ENCODE peak calls at places on chromosome 6, in nine cellular contexts. One of them, this sample, is unnamed.

GRCh38 chr6:163394659-163395058 is 19.9 kb upstream of the QKI start:
- DNase-seq in transverse colon: no peak
- DNase-seq in K562: no peak
- DNase-seq in HepG2: no peak
- DNase-seq in A549: no peak
- DNase-seq in sigmoid colon: no peak
- DNase-seq in GM12878: no peak
- DNase-seq in stomach: no peak
- DNase-seq in ovary: no peak
- DNase-seq in this sample: no peak

GRCh38 chr6:63597142-63598000 is 25.1 kb downstream of the LOC128125822 start:
- DNase-seq in transverse colon: no peak
- DNase-seq in K562: no peak
- DNase-seq in HepG2: no peak
- DNase-seq in A549: no peak
- DNase-seq in sigmoid colon: no peak
- DNase-seq in GM12878: no peak
- DNase-seq in stomach: no peak
- DNase-seq in ovary: no peak
- DNase-seq in this sample: no peak

GRCh38 chr6:132819405-132820145 is 5.2 kb downstream of the RPS12 start:
- DNase-seq in transverse colon: no peak
- DNase-seq in K562: peak
- DNase-seq in HepG2: peak
- DNase-seq in A549: no peak
- DNase-seq in sigmoid colon: no peak
- DNase-seq in GM12878: no peak
- DNase-seq in stomach: no peak
- DNase-seq in ovary: no peak
- DNase-seq in this sample: no peak

GRCh38 chr6:93294879-93295278 is 124.5 kb downstream of the EPHA7 start:
- DNase-seq in transverse colon: no peak
- DNase-seq in K562: no peak
- DNase-seq in HepG2: no peak
- DNase-seq in A549: no peak
- DNase-seq in sigmoid colon: no peak
- DNase-seq in GM12878: no peak
- DNase-seq in stomach: no peak
- DNase-seq in ovary: no peak
- DNase-seq in this sample: no peak

GRCh38 chr6:143157146-143157545 is 96.5 kb downstream of the AIG1 start:
- DNase-seq in transverse colon: no peak
- DNase-seq in K562: no peak
- DNase-seq in HepG2: no peak
- DNase-seq in A549: no peak
- DNase-seq in sigmoid colon: no peak
- DNase-seq in GM12878: no peak
- DNase-seq in stomach: no peak
- DNase-seq in ovary: no peak
- DNase-seq in this sample: no peak

GRCh38 chr6:112739766-112740165 is 392.6 kb downstream of the RFPL4B start:
- DNase-seq in transverse colon: no peak
- DNase-seq in K562: no peak
- DNase-seq in HepG2: no peak
- DNase-seq in A549: no peak
- DNase-seq in sigmoid colon: no peak
- DNase-seq in GM12878: no peak
- DNase-seq in stomach: no peak
- DNase-seq in ovary: no peak
- DNase-seq in this sample: no peak

GRCh38 chr6:71707059-71707458 is 179.3 kb upstream of the RIMS1 start:
- DNase-seq in transverse colon: no peak
- DNase-seq in K562: no peak
- DNase-seq in HepG2: no peak
- DNase-seq in A549: no peak
- DNase-seq in sigmoid colon: no peak
- DNase-seq in GM12878: no peak
- DNase-seq in stomach: no peak
- DNase-seq in ovary: no peak
- DNase-seq in this sample: no peak

GRCh38 chr6:44272999-44273566 is 2.8 kb downstream of the TMEM151B start:
- DNase-seq in transverse colon: no peak
- DNase-seq in K562: no peak
- DNase-seq in HepG2: no peak
- DNase-seq in A549: no peak
- DNase-seq in sigmoid colon: no peak
- DNase-seq in GM12878: no peak
- DNase-seq in stomach: no peak
- DNase-seq in ovary: no peak
- DNase-seq in this sample: no peak

GRCh38 chr6:6788394-6789020 is 200.0 kb downstream of the LY86 start:
- DNase-seq in transverse colon: peak
- DNase-seq in K562: peak
- DNase-seq in HepG2: no peak
- DNase-seq in A549: peak
- DNase-seq in sigmoid colon: no peak
- DNase-seq in GM12878: no peak
- DNase-seq in stomach: peak
- DNase-seq in ovary: no peak
- DNase-seq in this sample: no peak

GRCh38 chr6:135603249-135603648 is 105.7 kb upstream of the AHI1 start:
- DNase-seq in transverse colon: no peak
- DNase-seq in K562: no peak
- DNase-seq in HepG2: no peak
- DNase-seq in A549: no peak
- DNase-seq in sigmoid colon: no peak
- DNase-seq in GM12878: no peak
- DNase-seq in stomach: no peak
- DNase-seq in ovary: no peak
- DNase-seq in this sample: no peak

GRCh38 chr6:71107935-71108420 is 151.1 kb upstream of the B3GAT2 start:
- DNase-seq in transverse colon: no peak
- DNase-seq in K562: no peak
- DNase-seq in HepG2: no peak
- DNase-seq in A549: no peak
- DNase-seq in sigmoid colon: no peak
- DNase-seq in GM12878: no peak
- DNase-seq in stomach: no peak
- DNase-seq in ovary: peak
- DNase-seq in this sample: no peak

GRCh38 chr6:107576852-107577251 is 86.9 kb downstream of the SOBP start:
- DNase-seq in transverse colon: no peak
- DNase-seq in K562: no peak
- DNase-seq in HepG2: no peak
- DNase-seq in A549: peak
- DNase-seq in sigmoid colon: no peak
- DNase-seq in GM12878: no peak
- DNase-seq in stomach: no peak
- DNase-seq in ovary: no peak
- DNase-seq in this sample: no peak

GRCh38 chr6:45387236-45387635 is 9.5 kb upstream of the SUPT3H start:
- DNase-seq in transverse colon: no peak
- DNase-seq in K562: no peak
- DNase-seq in HepG2: no peak
- DNase-seq in A549: no peak
- DNase-seq in sigmoid colon: no peak
- DNase-seq in GM12878: no peak
- DNase-seq in stomach: no peak
- DNase-seq in ovary: no peak
- DNase-seq in this sample: no peak

GRCh38 chr6:155630085-155630484 is 174.4 kb upstream of the NOX3 start:
- DNase-seq in transverse colon: no peak
- DNase-seq in K562: no peak
- DNase-seq in HepG2: no peak
- DNase-seq in A549: no peak
- DNase-seq in sigmoid colon: no peak
- DNase-seq in GM12878: no peak
- DNase-seq in stomach: no peak
- DNase-seq in ovary: no peak
- DNase-seq in this sample: no peak

GRCh38 chr6:167528239-167528638 is 203.4 kb downstream of the TTLL2 start:
- DNase-seq in transverse colon: no peak
- DNase-seq in K562: no peak
- DNase-seq in HepG2: no peak
- DNase-seq in A549: no peak
- DNase-seq in sigmoid colon: no peak
- DNase-seq in GM12878: no peak
- DNase-seq in stomach: no peak
- DNase-seq in ovary: no peak
- DNase-seq in this sample: no peak
- TF ChIP-seq EP300 in transverse colon: no peak
- TF ChIP-seq EP300 in K562: no peak
- TF ChIP-seq EP300 in HepG2: no peak
- TF ChIP-seq EP300 in A549: no peak
- TF ChIP-seq EP300 in sigmoid colon: no peak
- TF ChIP-seq EP300 in GM12878: no peak
- TF ChIP-seq EP300 in stomach: no peak
- TF ChIP-seq EP300 in ovary: no peak
- TF ChIP-seq EP300 in this sample: no peak

DNA sequence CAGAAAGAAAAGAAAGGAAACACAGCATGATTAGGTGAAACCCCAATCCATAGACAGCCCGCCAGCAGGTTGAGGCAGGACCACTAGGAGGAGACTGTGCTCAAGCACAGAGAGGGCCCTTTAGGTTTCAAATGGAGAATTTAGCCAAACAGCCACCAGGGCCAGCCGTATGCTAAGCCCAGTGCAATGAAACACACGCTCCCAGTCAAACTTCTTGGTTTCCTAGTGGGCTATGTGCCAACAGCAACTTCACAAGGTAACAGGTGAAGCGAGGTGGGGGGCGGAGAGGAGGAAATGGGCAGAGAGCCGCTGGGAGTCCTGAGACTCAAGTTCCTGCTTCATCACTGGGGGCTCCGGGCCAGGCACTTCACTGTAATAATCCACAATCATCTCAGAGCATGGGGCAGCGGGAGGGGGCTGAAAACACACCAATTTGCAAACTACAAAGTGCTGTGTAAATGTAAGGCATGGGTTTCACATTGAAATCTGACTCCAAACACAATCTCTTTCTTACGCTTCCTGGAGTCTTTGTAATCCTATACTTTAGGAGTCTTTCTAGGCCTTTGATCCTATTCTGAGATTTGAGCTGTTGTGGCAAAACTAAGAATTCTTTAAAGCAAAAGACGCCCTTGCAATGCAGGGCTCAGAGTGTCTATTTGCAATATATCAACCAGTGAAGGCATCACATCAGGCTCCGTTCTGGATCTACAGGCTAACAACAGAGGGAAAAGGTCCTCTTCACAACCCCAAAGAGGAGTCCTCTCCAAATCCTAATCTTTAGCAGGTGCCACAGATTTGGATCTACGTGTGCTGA is 117.3 kb downstream of the OPRM1 start:
- DNase-seq in transverse colon: peak
- DNase-seq in K562: peak
- DNase-seq in HepG2: peak
- DNase-seq in A549: peak
- DNase-seq in sigmoid colon: no peak
- DNase-seq in GM12878: no peak
- DNase-seq in stomach: peak
- DNase-seq in ovary: peak
- DNase-seq in this sample: no peak
- TF ChIP-seq EP300 in transverse colon: no peak
- TF ChIP-seq EP300 in K562: no peak
- TF ChIP-seq EP300 in HepG2: no peak
- TF ChIP-seq EP300 in A549: no peak
- TF ChIP-seq EP300 in sigmoid colon: no peak
- TF ChIP-seq EP300 in GM12878: no peak
- TF ChIP-seq EP300 in stomach: no peak
- TF ChIP-seq EP300 in ovary: no peak
- TF ChIP-seq EP300 in this sample: no peak

GRCh38 chr6:18388252-18388651 is 1.1 kb downstream of the RNF144B start:
- DNase-seq in transverse colon: no peak
- DNase-seq in K562: no peak
- DNase-seq in HepG2: no peak
- DNase-seq in A549: no peak
- DNase-seq in sigmoid colon: no peak
- DNase-seq in GM12878: no peak
- DNase-seq in stomach: no peak
- DNase-seq in ovary: no peak
- DNase-seq in this sample: no peak
- TF ChIP-seq EP300 in transverse colon: no peak
- TF ChIP-seq EP300 in K562: no peak
- TF ChIP-seq EP300 in HepG2: no peak
- TF ChIP-seq EP300 in A549: no peak
- TF ChIP-seq EP300 in sigmoid colon: no peak
- TF ChIP-seq EP300 in GM12878: no peak
- TF ChIP-seq EP300 in stomach: no peak
- TF ChIP-seq EP300 in ovary: no peak
- TF ChIP-seq EP300 in this sample: no peak

GRCh38 chr6:169337881-169338445 is 84.3 kb upstream of the THBS2 start:
- DNase-seq in transverse colon: no peak
- DNase-seq in K562: no peak
- DNase-seq in HepG2: no peak
- DNase-seq in A549: no peak
- DNase-seq in sigmoid colon: no peak
- DNase-seq in GM12878: no peak
- DNase-seq in stomach: no peak
- DNase-seq in ovary: no peak
- DNase-seq in this sample: no peak

GRCh38 chr6:169339025-169339424 is 85.4 kb upstream of the THBS2 start:
- DNase-seq in transverse colon: no peak
- DNase-seq in K562: no peak
- DNase-seq in HepG2: no peak
- DNase-seq in A549: no peak
- DNase-seq in sigmoid colon: no peak
- DNase-seq in GM12878: no peak
- DNase-seq in stomach: no peak
- DNase-seq in ovary: no peak
- DNase-seq in this sample: no peak

GRCh38 chr6:169340395-169340794 is 86.7 kb upstream of the THBS2 start:
- DNase-seq in transverse colon: no peak
- DNase-seq in K562: no peak
- DNase-seq in HepG2: no peak
- DNase-seq in A549: peak
- DNase-seq in sigmoid colon: no peak
- DNase-seq in GM12878: no peak
- DNase-seq in stomach: no peak
- DNase-seq in ovary: no peak
- DNase-seq in this sample: no peak

GRCh38 chr6:169341065-169341464 is 87.4 kb upstream of the THBS2 start:
- DNase-seq in transverse colon: no peak
- DNase-seq in K562: no peak
- DNase-seq in HepG2: no peak
- DNase-seq in A549: no peak
- DNase-seq in sigmoid colon: no peak
- DNase-seq in GM12878: no peak
- DNase-seq in stomach: no peak
- DNase-seq in ovary: no peak
- DNase-seq in this sample: no peak

DNA sequence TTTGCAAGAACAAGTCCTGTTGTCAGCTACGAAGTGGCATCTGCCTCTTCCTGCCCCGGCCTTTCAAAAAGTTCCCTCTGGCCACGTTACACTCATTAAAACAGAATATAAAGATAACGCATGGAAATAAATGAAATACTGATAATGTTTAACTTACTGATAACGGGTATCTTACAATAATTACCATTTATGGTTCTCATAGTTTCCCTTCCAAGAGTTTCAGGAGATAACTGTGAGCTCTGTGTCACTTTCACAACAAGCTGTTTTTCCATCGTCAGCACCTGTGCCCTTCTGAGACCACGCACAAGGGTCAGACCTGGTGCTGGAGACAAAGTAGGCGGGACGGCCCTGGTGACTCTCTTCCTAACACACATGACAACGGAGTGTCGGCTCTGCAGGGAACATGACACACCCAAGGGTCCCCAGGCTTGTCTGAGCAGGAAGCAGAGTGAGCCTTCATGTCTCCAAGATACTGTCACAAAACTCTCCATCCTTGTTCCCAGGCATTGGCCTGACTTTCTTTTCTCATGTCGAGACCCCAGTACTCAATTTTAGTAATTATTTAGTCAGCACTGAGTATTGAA is 86.2 kb upstream of the THBS2 start:
- DNase-seq in transverse colon: no peak
- DNase-seq in K562: no peak
- DNase-seq in HepG2: no peak
- DNase-seq in A549: no peak
- DNase-seq in sigmoid colon: no peak
- DNase-seq in GM12878: no peak
- DNase-seq in stomach: no peak
- DNase-seq in ovary: no peak
- DNase-seq in this sample: no peak
- TF ChIP-seq EP300 in transverse colon: no peak
- TF ChIP-seq EP300 in K562: no peak
- TF ChIP-seq EP300 in HepG2: no peak
- TF ChIP-seq EP300 in A549: no peak
- TF ChIP-seq EP300 in sigmoid colon: no peak
- TF ChIP-seq EP300 in GM12878: no peak
- TF ChIP-seq EP300 in stomach: no peak
- TF ChIP-seq EP300 in ovary: no peak
- TF ChIP-seq EP300 in this sample: no peak

This sample was measured in suprapubic skin.